ENCODE peak calls at places on chromosomes 1 and 21, in seven cellular contexts. Y is fibroblast of the aortic adventitia, P is BJ, K is colonic mucosa, C is body of pancreas, Z is Caco-2, E is fibroblast of pulmonary artery. T is an unnamed sample.

GRCh38 chr1:240701412-240701811 is 89.5 kb upstream of the GREM2 start:
- DNase-seq in Y (peak), P (peak), K (no peak), C (no peak), Z (no peak), E (peak), T (peak)

GRCh38 chr1:206979379-206980043 is 9.3 kb upstream of the FCAMR start:
- DNase-seq in Y (peak), P (no peak), K (no peak), C (peak), Z (peak), E (peak), T (peak)

GRCh38 chr1:101190441-101190840 is 46.4 kb upstream of the S1PR1 start:
- DNase-seq in Y (peak), P (peak), K (no peak), C (no peak), Z (no peak), E (peak), T (peak)

GRCh38 chr1:31412205-31412604 is 808 bp upstream of the SERINC2 start:
- DNase-seq in Y (no peak), P (no peak), K (no peak), C (no peak), Z (no peak), E (no peak), T (no peak)

GRCh38 chr1:55428944-55429931 is 214.1 kb upstream of the USP24 start:
- DNase-seq in Y (peak), P (peak), K (no peak), C (peak), Z (peak), E (peak), T (peak)

GRCh38 chr1:94044290-94044790 is 76.6 kb downstream of the ABCA4 start:
- DNase-seq in Y (no peak), P (no peak), K (peak), C (peak), Z (no peak), E (no peak), T (no peak)

GRCh38 chr21:45102391-45102932 is 28.1 kb downstream of the ADARB1 start:
- DNase-seq in Y (peak), P (peak), K (peak), C (peak), Z (no peak), E (peak), T (peak)

GRCh38 chr1:209504571-209504970 is 78.9 kb upstream of the CAMK1G start:
- DNase-seq in Y (no peak), P (no peak), K (no peak), C (no peak), Z (no peak), E (no peak), T (no peak)

GRCh38 chr1:153505576-153505975 is 30.2 kb downstream of the S100A6 start:
- DNase-seq in Y (no peak), P (no peak), K (no peak), C (no peak), Z (no peak), E (peak), T (peak)

GRCh38 chr1:218674280-218674773 is 329.2 kb downstream of the TGFB2 start:
- DNase-seq in Y (peak), P (peak), K (no peak), C (peak), Z (peak), E (peak), T (peak)

GRCh38 chr1:44812822-44813543 is 4.7 kb downstream of the BTBD19 start:
- DNase-seq in Y (no peak), P (no peak), K (no peak), C (peak), Z (no peak), E (no peak), T (no peak)

GRCh38 chr1:69244211-69244610 is 323.5 kb upstream of the LRRC7 start:
- DNase-seq in Y (no peak), P (no peak), K (no peak), C (no peak), Z (no peak), E (no peak), T (no peak)

GRCh38 chr1:39082140-39082799 is 56.1 kb downstream of the NDUFS5 start:
- DNase-seq in Y (no peak), P (no peak), K (no peak), C (no peak), Z (no peak), E (no peak), T (no peak)

GRCh38 chr1:117447661-117448060 is 80.4 kb downstream of the MAN1A2 start:
- DNase-seq in Y (peak), P (no peak), K (no peak), C (no peak), Z (no peak), E (peak), T (peak)

GRCh38 chr1:158251160-158251559 is 3.1 kb upstream of the CD1A start:
- DNase-seq in Y (no peak), P (no peak), K (no peak), C (no peak), Z (no peak), E (no peak), T (no peak)

GRCh38 chr1:200901350-200901749 is 6.7 kb downstream of the INAVA start:
- DNase-seq in Y (no peak), P (no peak), K (no peak), C (no peak), Z (no peak), E (no peak), T (no peak)

GRCh38 chr21:45294509-45295291 is 7.0 kb upstream of the POFUT2 start:
- DNase-seq in Y (peak), P (peak), K (peak), C (peak), Z (peak), E (peak), T (peak)

GRCh38 chr1:178354816-178355215 is 141.9 kb downstream of the CLEC20A start:
- DNase-seq in Y (peak), P (no peak), K (no peak), C (no peak), Z (no peak), E (no peak), T (no peak)

GRCh38 chr1:25700124-25700523 is 83.5 kb downstream of the MAN1C1 start:
- DNase-seq in Y (peak), P (peak), K (peak), C (peak), Z (no peak), E (peak), T (peak)

GRCh38 chr1:209747580-209748262 is 8.1 kb upstream of the TRAF3IP3 start:
- DNase-seq in Y (peak), P (peak), K (peak), C (peak), Z (peak), E (peak), T (peak)

GRCh38 chr1:223330462-223330861 is 33.5 kb downstream of the SUSD4 start:
- DNase-seq in Y (no peak), P (no peak), K (no peak), C (no peak), Z (no peak), E (no peak), T (no peak)

GRCh38 chr1:219128957-219129356 is 44.7 kb upstream of the LYPLAL1 start:
- DNase-seq in Y (no peak), P (no peak), K (no peak), C (no peak), Z (no peak), E (no peak), T (no peak)

GRCh38 chr1:57162607-57163235 is 196.9 kb upstream of the C8B start:
- DNase-seq in Y (no peak), P (no peak), K (no peak), C (peak), Z (no peak), E (no peak), T (no peak)

GRCh38 chr21:26297856-26298255 is 127.3 kb upstream of the APP start:
- DNase-seq in Y (no peak), P (no peak), K (no peak), C (no peak), Z (no peak), E (no peak), T (no peak)

GRCh38 chr21:14869984-14870840 is 194.6 kb downstream of the NRIP1 start:
- DNase-seq in Y (no peak), P (no peak), K (no peak), C (no peak), Z (no peak), E (no peak), T (no peak)

GRCh38 chr1:246784621-246785535 is 60.7 kb downstream of the SCCPDH start:
- DNase-seq in Y (peak), P (no peak), K (no peak), C (no peak), Z (no peak), E (peak), T (peak)

GRCh38 chr1:63924600-63924999 is 150.8 kb downstream of the ROR1 start:
- DNase-seq in Y (no peak), P (no peak), K (no peak), C (no peak), Z (no peak), E (no peak), T (no peak)

GRCh38 chr1:145978860-145979745 is 14.6 kb downstream of the POLR3GL start:
- DNase-seq in Y (peak), P (peak), K (peak), C (peak), Z (peak), E (peak), T (peak)

GRCh38 chr1:154609398-154610380 is 1.7 kb upstream of the ADAR start:
- DNase-seq in Y (peak), P (no peak), K (peak), C (no peak), Z (no peak), E (peak), T (peak)

GRCh38 chr1:4527819-4528218 is 126.6 kb upstream of the AJAP1 start:
- DNase-seq in Y (no peak), P (no peak), K (no peak), C (peak), Z (no peak), E (no peak), T (no peak)

GRCh38 chr1:15720861-15721260 is 15.2 kb upstream of the SLC25A34 start:
- DNase-seq in Y (no peak), P (no peak), K (no peak), C (no peak), Z (no peak), E (no peak), T (no peak)

GRCh38 chr21:44917446-44918106 is 3.1 kb downstream of the ITGB2 start:
- DNase-seq in Y (no peak), P (no peak), K (no peak), C (no peak), Z (no peak), E (no peak), T (no peak)

GRCh38 chr1:103529746-103530145 is 4.2 kb downstream of the RNPC3 start:
- DNase-seq in Y (no peak), P (no peak), K (no peak), C (peak), Z (no peak), E (no peak), T (peak)

GRCh38 chr1:21317035-21317689 is 26.9 kb upstream of the ECE1 start:
- DNase-seq in Y (peak), P (peak), K (no peak), C (peak), Z (no peak), E (peak), T (peak)

GRCh38 chr1:92833840-92834239 is 2.0 kb downstream of the RPL5 start:
- DNase-seq in Y (no peak), P (no peak), K (no peak), C (no peak), Z (no peak), E (no peak), T (no peak)

GRCh38 chr1:182259963-182260362 is 131.6 kb downstream of the GLUL start:
- DNase-seq in Y (no peak), P (no peak), K (no peak), C (no peak), Z (no peak), E (no peak), T (no peak)

GRCh38 chr1:30657131-30658013 is 66.0 kb downstream of the MATN1 start:
- DNase-seq in Y (no peak), P (no peak), K (peak), C (no peak), Z (no peak), E (no peak), T (no peak)

GRCh38 chr1:44941424-44942324 is 44.7 kb downstream of the EIF2B3 start:
- DNase-seq in Y (no peak), P (no peak), K (no peak), C (no peak), Z (no peak), E (no peak), T (no peak)

DNA sequence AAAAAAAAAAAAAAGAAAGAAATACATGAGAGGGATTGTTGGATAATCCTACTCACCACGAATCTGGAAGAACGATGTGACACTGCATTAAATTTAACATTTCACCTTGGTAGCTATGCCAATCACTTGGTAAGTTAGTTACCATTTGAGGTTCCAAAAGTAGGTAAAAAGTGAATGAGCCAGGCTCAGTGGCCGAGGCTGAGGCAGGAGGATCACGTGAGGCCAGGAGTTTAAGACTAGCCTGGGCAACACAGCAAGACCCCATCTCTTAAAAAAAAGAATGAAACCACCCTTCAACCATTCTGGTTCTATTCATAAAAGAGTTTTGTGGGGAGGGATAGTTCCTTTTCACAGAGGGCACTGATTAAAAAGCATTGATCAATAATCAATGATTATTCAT is 133.6 kb downstream of the ADSS2 start:
- DNase-seq in Y (no peak), P (no peak), K (no peak), C (no peak), Z (no peak), E (no peak), T (no peak)
- H3K4me3 ChIP-seq in Y (no peak), P (no peak), K (no peak), C (no peak), Z (no peak), E (no peak), T (no peak)

DNA sequence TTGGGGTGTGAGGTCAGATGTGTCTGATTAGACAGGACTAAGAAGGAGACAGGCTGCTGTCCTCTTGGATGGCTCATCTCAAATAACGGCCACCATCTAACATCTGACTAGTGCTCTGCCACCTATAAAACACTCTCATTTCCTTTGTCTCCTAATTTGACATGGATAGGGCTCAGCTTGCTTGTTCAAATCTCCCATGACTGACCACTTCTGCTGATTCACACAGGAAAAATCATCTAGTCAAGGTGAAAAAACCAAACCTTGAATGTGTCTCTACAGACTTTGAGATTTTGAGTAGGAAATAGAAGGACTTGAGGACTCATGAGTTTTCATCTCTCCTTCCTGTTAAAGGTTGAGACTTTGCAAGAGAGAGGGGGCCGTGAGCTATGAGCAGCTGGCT is 150.6 kb downstream of the IER5 start:
- DNase-seq in Y (no peak), P (no peak), K (no peak), C (no peak), Z (no peak), E (no peak), T (no peak)
- TF ChIP-seq CTCF in Y (no peak), P (no peak), K (no peak), C (no peak), Z (no peak), E (no peak), T (no peak)

GRCh38 chr1:229428256-229428655 is 5.6 kb downstream of the ACTA1 start:
- DNase-seq in Y (no peak), P (no peak), K (no peak), C (no peak), Z (no peak), E (no peak), T (no peak)

GRCh38 chr1:229432905-229433304 is 989 bp downstream of the ACTA1 start:
- DNase-seq in Y (no peak), P (no peak), K (no peak), C (no peak), Z (no peak), E (no peak), T (no peak)

GRCh38 chr1:229432116-229432461 is 1.8 kb downstream of the ACTA1 start:
- DNase-seq in Y (no peak), P (no peak), K (no peak), C (no peak), Z (no peak), E (no peak), T (no peak)

GRCh38 chr1:229431270-229432115 is 2.4 kb downstream of the ACTA1 start:
- DNase-seq in Y (no peak), P (no peak), K (no peak), C (no peak), Z (no peak), E (no peak), T (no peak)

DNA sequence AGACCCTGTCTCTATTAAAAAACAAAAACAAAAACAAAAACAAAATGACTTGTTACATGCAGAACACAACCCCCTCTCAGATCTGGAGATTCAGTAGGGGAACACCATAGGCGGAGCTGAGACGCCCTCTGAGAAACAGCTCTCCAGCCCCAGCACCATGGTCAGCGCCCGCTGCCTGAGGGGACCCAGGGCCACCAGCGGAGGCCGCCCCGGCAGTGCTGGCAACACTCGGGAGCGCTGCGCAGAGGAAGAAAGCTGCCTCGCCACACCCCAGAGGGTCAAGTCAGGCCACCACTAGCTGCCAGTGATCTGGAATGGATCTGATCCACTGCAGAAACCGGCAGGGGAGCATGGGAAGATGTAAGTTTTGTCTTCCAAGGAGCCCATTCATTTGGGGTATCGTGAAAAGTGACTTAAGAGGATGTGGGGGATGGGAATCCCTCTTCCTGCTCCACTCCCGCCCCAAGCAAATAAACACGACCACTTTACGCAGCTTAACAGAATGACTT is 3.1 kb downstream of the ACTA1 start:
- DNase-seq in Y (peak), P (no peak), K (peak), C (peak), Z (peak), E (peak), T (peak)
- H3K4me3 ChIP-seq in Y (no peak), P (no peak), K (no peak), C (no peak), Z (no peak), E (no peak), T (no peak)

DNA sequence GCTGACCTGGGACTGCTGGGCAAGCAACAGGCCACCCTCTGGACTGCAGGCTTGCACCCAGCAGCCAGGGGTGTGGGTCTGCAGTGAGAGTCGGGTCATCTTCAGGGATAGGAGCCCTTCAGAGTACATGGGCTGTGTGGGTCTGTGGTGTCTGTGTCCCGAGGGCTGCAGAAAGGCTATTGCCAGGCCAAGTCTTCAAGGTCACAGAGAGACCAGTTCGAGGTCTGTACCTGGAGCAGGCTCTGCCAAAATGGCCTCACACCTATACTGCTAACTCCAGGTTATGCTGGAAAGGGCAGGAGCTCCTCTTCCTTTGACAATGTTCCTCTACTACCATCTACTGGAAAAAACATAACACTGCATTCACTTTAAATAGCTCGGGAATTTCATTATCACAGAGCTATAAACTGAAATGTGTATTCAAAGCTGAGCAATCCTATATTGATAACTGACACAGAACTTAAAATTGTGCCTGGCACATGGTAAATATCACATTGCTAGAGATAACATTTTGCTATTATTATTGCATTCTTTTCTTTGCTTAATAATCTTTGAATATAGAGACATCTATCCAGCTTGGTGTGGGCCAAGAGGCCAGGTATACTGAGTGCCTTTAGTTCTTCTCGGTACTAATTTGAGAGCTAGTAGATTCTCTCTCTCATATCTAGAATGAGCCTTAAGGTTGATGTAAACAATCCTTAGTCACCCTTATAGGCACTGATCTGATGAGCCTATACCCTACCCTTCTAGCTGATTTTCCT is 6.9 kb upstream of the DNAH14 start:
- DNase-seq in Y (peak), P (no peak), K (no peak), C (peak), Z (peak), E (peak), T (peak)
- TF ChIP-seq CTCF in Y (peak), P (peak), K (peak), C (peak), Z (peak), E (peak), T (peak)

GRCh38 chr21:43846430-43846829 is 18.6 kb upstream of the AGPAT3 start:
- DNase-seq in Y (no peak), P (no peak), K (no peak), C (no peak), Z (no peak), E (no peak), T (no peak)

GRCh38 chr21:43847301-43847700 is 17.7 kb upstream of the AGPAT3 start:
- DNase-seq in Y (no peak), P (no peak), K (no peak), C (no peak), Z (no peak), E (no peak), T (no peak)

GRCh38 chr21:43840259-43840658 is 24.8 kb upstream of the AGPAT3 start:
- DNase-seq in Y (no peak), P (no peak), K (no peak), C (no peak), Z (no peak), E (no peak), T (no peak)

GRCh38 chr21:43845386-43845785 is 19.6 kb upstream of the AGPAT3 start:
- DNase-seq in Y (no peak), P (no peak), K (no peak), C (no peak), Z (no peak), E (no peak), T (no peak)

DNA sequence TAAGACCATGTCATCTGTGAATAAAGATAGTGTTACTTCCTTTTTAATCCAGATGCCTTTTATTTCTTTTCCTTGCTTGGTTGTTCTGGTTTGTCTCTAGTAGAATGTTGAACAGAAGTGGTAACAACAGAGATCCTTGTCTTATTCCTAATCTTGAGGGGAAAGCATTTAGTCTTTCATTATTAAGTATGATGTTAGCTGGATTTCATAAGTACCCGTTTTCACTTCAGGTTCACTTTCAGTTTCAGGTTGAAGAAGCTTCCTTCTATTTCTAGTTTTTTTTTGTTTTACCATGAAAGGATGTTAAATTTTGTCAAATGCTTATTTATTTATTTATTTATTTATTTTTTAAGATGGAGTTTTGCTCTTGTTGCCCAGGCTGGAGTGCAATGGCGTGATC is 22.3 kb upstream of the AGPAT3 start:
- DNase-seq in Y (no peak), P (no peak), K (no peak), C (no peak), Z (no peak), E (no peak), T (no peak)
- H3K4me3 ChIP-seq in Y (no peak), P (no peak), K (no peak), C (no peak), Z (no peak), E (no peak), T (no peak)

GRCh38 chr1:150010388-150011115 is at the start of gene OTUD7B:
- DNase-seq in Y (peak), P (no peak), K (peak), C (peak), Z (peak), E (peak), T (peak)
- TF ChIP-seq CTCF in Y (no peak), P (no peak), K (no peak), C (peak), Z (no peak), E (no peak), T (no peak)

T was measured in fibroblast of mammary gland.